ENCODE peak calls at places on chromosomes 11 and 22, in five cellular contexts. One of them, this sample, is unnamed.

GRCh38 chr22:36302439-36303114 is 49.6 kb downstream of the APOL1 start:
- DNase-seq in Peyer's patch: no peak
- DNase-seq in A549: no peak
- DNase-seq in A673: no peak
- DNase-seq in heart right ventricle: no peak
- DNase-seq in this sample: no peak

GRCh38 chr22:17918840-17919239 is 105.5 kb downstream of the MICAL3 start:
- DNase-seq in A673: no peak
- DNase-seq in A549: no peak
- DNase-seq in Peyer's patch: peak
- DNase-seq in heart right ventricle: no peak
- DNase-seq in this sample: no peak

GRCh38 chr11:131683666-131684065 is 313.3 kb downstream of the NTM start:
- DNase-seq in A549: no peak
- DNase-seq in heart right ventricle: no peak
- DNase-seq in A673: no peak
- DNase-seq in Peyer's patch: no peak
- DNase-seq in this sample: no peak

GRCh38 chr22:48929276-48929790 is 898.3 kb downstream of the BRD1 start:
- DNase-seq in A673: no peak
- DNase-seq in heart right ventricle: no peak
- DNase-seq in Peyer's patch: no peak
- DNase-seq in A549: no peak
- DNase-seq in this sample: no peak

GRCh38 chr11:87966744-87967143 is 208.5 kb downstream of the RAB38 start:
- DNase-seq in A673: no peak
- DNase-seq in A549: no peak
- DNase-seq in heart right ventricle: peak
- DNase-seq in Peyer's patch: no peak
- DNase-seq in this sample: no peak

GRCh38 chr11:61776561-61777075 is 15.8 kb downstream of the TMEM258 start:
- DNase-seq in heart right ventricle: peak
- DNase-seq in Peyer's patch: peak
- DNase-seq in A549: peak
- DNase-seq in A673: peak
- DNase-seq in this sample: peak

GRCh38 chr11:44564653-44565007 is 833 bp upstream of the CD82 start:
- DNase-seq in Peyer's patch: peak
- DNase-seq in A549: no peak
- DNase-seq in A673: no peak
- DNase-seq in heart right ventricle: no peak
- DNase-seq in this sample: peak

GRCh38 chr11:8006349-8006977 is 19.3 kb downstream of the EIF3F start:
- DNase-seq in heart right ventricle: peak
- DNase-seq in A549: peak
- DNase-seq in Peyer's patch: peak
- DNase-seq in A673: peak
- DNase-seq in this sample: peak

GRCh38 chr11:134577801-134578200 is 165.8 kb upstream of the B3GAT1 start:
- DNase-seq in A549: no peak
- DNase-seq in Peyer's patch: no peak
- DNase-seq in heart right ventricle: no peak
- DNase-seq in A673: no peak
- DNase-seq in this sample: no peak

GRCh38 chr11:122394326-122394725 is 261.2 kb upstream of the UBASH3B start:
- DNase-seq in A549: no peak
- DNase-seq in heart right ventricle: no peak
- DNase-seq in Peyer's patch: no peak
- DNase-seq in A673: no peak
- DNase-seq in this sample: no peak

GRCh38 chr11:30059172-30059815 is 42.5 kb upstream of the KCNA4 start:
- DNase-seq in A549: no peak
- DNase-seq in A673: no peak
- DNase-seq in heart right ventricle: no peak
- DNase-seq in Peyer's patch: no peak
- DNase-seq in this sample: no peak

GRCh38 chr11:10844364-10844763 is 13.5 kb downstream of the ZBED5 start:
- DNase-seq in A673: no peak
- DNase-seq in A549: no peak
- DNase-seq in heart right ventricle: no peak
- DNase-seq in Peyer's patch: no peak
- DNase-seq in this sample: no peak

GRCh38 chr11:114318361-114318760 is 22.2 kb downstream of the NNMT start:
- DNase-seq in heart right ventricle: no peak
- DNase-seq in A673: no peak
- DNase-seq in Peyer's patch: no peak
- DNase-seq in A549: no peak
- DNase-seq in this sample: no peak

GRCh38 chr11:11284481-11284880 is 68.6 kb downstream of the CSNK2A3 start:
- DNase-seq in heart right ventricle: no peak
- DNase-seq in Peyer's patch: no peak
- DNase-seq in A673: no peak
- DNase-seq in A549: no peak
- DNase-seq in this sample: no peak

GRCh38 chr11:114179234-114179941 is 116.8 kb upstream of the NNMT start:
- DNase-seq in heart right ventricle: peak
- DNase-seq in Peyer's patch: peak
- DNase-seq in A549: peak
- DNase-seq in A673: no peak
- DNase-seq in this sample: no peak

GRCh38 chr11:76789443-76789719 is 6.2 kb downstream of the TSKU start:
- DNase-seq in A549: no peak
- DNase-seq in Peyer's patch: peak
- DNase-seq in A673: no peak
- DNase-seq in heart right ventricle: no peak
- DNase-seq in this sample: no peak

GRCh38 chr11:61617515-61617914 is 36.6 kb upstream of the SYT7 start:
- DNase-seq in Peyer's patch: no peak
- DNase-seq in heart right ventricle: no peak
- DNase-seq in A549: no peak
- DNase-seq in A673: no peak
- DNase-seq in this sample: no peak

GRCh38 chr11:98365185-98365584 is 655.6 kb upstream of the CNTN5 start:
- DNase-seq in heart right ventricle: no peak
- DNase-seq in Peyer's patch: no peak
- DNase-seq in A549: no peak
- DNase-seq in A673: no peak
- DNase-seq in this sample: no peak

GRCh38 chr11:23314162-23314561 is 453.9 kb upstream of the CCDC179 start:
- DNase-seq in heart right ventricle: no peak
- DNase-seq in A673: no peak
- DNase-seq in Peyer's patch: no peak
- DNase-seq in A549: no peak
- DNase-seq in this sample: no peak

GRCh38 chr11:94732617-94733292 is 35.4 kb upstream of the AMOTL1 start:
- DNase-seq in A549: peak
- DNase-seq in Peyer's patch: no peak
- DNase-seq in heart right ventricle: peak
- DNase-seq in A673: no peak
- DNase-seq in this sample: peak

GRCh38 chr22:35306350-35306967 is 6.8 kb downstream of the TOM1 start:
- DNase-seq in A549: no peak
- DNase-seq in Peyer's patch: no peak
- DNase-seq in A673: peak
- DNase-seq in heart right ventricle: no peak
- DNase-seq in this sample: no peak

GRCh38 chr11:35419713-35420333 is 465 bp upstream of the SLC1A2 start:
- DNase-seq in heart right ventricle: peak
- DNase-seq in A549: no peak
- DNase-seq in Peyer's patch: no peak
- DNase-seq in A673: no peak
- DNase-seq in this sample: no peak

GRCh38 chr11:66326261-66327111 is 9.6 kb upstream of the CD248 start:
- DNase-seq in Peyer's patch: no peak
- DNase-seq in A549: no peak
- DNase-seq in A673: no peak
- DNase-seq in heart right ventricle: peak
- DNase-seq in this sample: no peak

GRCh38 chr22:19703869-19704268 is 10.4 kb upstream of the SEPTIN5 start:
- DNase-seq in A673: no peak
- DNase-seq in Peyer's patch: peak
- DNase-seq in heart right ventricle: no peak
- DNase-seq in A549: no peak
- DNase-seq in this sample: no peak

GRCh38 chr22:38766076-38766777 is 10.4 kb upstream of the SUN2 start:
- DNase-seq in heart right ventricle: no peak
- DNase-seq in Peyer's patch: peak
- DNase-seq in A673: peak
- DNase-seq in A549: peak
- DNase-seq in this sample: peak

GRCh38 chr22:24723111-24723510 is 51.4 kb downstream of the PIWIL3 start:
- DNase-seq in Peyer's patch: no peak
- DNase-seq in A673: no peak
- DNase-seq in A549: no peak
- DNase-seq in heart right ventricle: no peak
- DNase-seq in this sample: no peak

GRCh38 chr11:124942446-124943202 is 6.8 kb upstream of the HEPACAM start:
- DNase-seq in Peyer's patch: no peak
- DNase-seq in A673: no peak
- DNase-seq in heart right ventricle: no peak
- DNase-seq in A549: no peak
- DNase-seq in this sample: no peak

GRCh38 chr11:36454991-36455611 is 55.0 kb downstream of the TRAF6 start:
- DNase-seq in A549: no peak
- DNase-seq in heart right ventricle: peak
- DNase-seq in A673: peak
- DNase-seq in Peyer's patch: no peak
- DNase-seq in this sample: no peak

GRCh38 chr11:130785376-130786110 is 130.7 kb downstream of the SNX19 start:
- DNase-seq in Peyer's patch: no peak
- DNase-seq in heart right ventricle: no peak
- DNase-seq in A673: peak
- DNase-seq in A549: peak
- DNase-seq in this sample: peak

GRCh38 chr11:7967826-7968225 is 2.6 kb upstream of the NLRP10 start:
- DNase-seq in A549: no peak
- DNase-seq in A673: no peak
- DNase-seq in heart right ventricle: no peak
- DNase-seq in Peyer's patch: no peak
- DNase-seq in this sample: peak

GRCh38 chr22:28139993-28140392 is 220.9 kb upstream of the PITPNB start:
- DNase-seq in A673: no peak
- DNase-seq in Peyer's patch: no peak
- DNase-seq in A549: no peak
- DNase-seq in heart right ventricle: no peak
- DNase-seq in this sample: peak

DNA sequence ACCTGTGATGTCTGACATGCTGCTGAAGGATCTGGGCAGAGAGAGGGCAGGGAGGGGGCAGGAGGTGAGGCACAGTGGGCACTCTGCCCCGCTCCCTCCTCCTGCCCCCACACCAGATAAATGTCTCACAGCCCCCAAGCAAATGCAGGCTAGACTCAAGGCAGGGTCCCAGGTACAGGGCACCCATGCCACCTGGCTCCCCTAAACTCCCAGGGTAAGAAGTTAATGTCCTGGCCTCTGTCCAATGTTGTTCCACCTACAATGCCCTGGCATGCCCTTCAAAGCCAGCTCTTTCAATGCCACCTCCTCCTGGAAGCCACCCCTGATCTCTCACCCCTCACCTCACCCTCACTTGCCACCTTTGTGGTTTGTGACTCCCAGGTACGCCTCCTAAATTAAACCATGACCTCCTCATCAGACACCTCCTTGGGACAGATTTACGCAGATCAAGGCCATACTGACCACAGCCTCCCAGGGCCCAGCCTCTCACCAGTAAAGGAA is 16.0 kb downstream of the CARD10 start:
- DNase-seq in A549: no peak
- DNase-seq in heart right ventricle: no peak
- DNase-seq in Peyer's patch: no peak
- DNase-seq in A673: no peak
- DNase-seq in this sample: no peak
- H3K4me3 ChIP-seq in A549: no peak
- H3K4me3 ChIP-seq in heart right ventricle: no peak
- H3K4me3 ChIP-seq in Peyer's patch: no peak
- H3K4me3 ChIP-seq in A673: no peak
- H3K4me3 ChIP-seq in this sample: no peak

DNA sequence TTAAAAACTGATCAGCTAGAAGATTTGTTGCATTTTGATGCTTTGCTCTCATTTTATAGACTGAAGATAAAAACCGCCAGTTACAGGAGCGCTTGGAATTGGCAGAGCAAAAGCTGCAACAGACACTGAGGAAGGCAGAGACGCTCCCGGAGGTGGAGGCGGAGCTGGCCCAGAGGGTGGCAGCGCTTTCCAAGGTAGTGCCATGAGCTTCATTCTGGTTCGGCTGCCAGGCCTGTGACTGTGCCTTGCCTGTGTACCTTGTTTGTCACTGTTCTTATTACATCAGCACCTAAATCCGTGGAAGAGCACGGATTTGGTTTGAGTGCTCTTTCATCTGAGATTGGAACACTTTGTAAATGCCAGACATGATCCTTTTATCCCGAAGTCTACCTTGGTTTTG is 61.4 kb downstream of the PPFIA1 start:
- DNase-seq in A673: no peak
- DNase-seq in heart right ventricle: no peak
- DNase-seq in Peyer's patch: no peak
- DNase-seq in A549: no peak
- DNase-seq in this sample: no peak
- TF ChIP-seq CTCF in A673: no peak
- TF ChIP-seq CTCF in heart right ventricle: no peak
- TF ChIP-seq CTCF in Peyer's patch: no peak
- TF ChIP-seq CTCF in A549: no peak
- TF ChIP-seq CTCF in this sample: no peak

DNA sequence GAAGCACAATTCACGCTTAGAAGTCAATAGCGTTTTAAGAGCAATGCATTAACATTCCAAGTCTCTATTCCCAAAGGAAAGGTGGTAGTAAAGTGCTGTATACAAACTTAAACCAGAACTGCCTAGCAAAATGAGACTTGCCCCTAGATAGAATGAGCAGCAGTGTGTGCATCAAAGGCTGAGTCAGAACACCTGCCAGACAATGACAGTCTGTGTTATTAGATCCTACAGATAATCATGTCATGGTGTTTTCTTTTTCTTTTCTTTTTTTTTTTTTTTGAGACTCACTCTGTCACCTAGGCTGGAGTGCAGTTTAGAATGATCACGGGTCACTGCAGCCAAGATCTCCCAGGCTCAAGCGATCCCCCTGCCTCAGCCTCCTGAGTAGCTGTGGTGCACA is 1.6 kb downstream of the RTCB start:
- DNase-seq in A549: no peak
- DNase-seq in Peyer's patch: no peak
- DNase-seq in heart right ventricle: no peak
- DNase-seq in A673: no peak
- DNase-seq in this sample: peak
- H3K4me3 ChIP-seq in A549: peak
- H3K4me3 ChIP-seq in Peyer's patch: peak
- H3K4me3 ChIP-seq in heart right ventricle: no peak
- H3K4me3 ChIP-seq in A673: peak
- H3K4me3 ChIP-seq in this sample: peak

DNA sequence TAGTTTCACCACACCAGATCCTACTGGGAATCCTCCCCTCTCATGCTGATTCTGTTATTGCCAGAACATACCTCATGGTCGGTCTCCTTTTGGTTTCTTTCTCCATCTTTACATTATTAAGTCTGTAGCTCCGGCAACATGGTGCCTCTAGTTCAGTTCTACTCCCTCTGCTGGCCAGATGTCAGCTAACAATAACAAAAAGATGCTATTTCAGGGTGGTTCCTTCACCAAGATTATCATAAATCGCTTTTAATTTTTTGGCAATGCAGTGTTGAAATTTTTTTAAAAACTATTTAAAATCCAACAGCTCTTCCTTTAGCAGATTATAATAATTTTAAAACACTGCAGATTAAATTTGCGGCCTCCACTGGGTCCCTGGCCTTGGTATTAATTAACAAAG is 492.8 kb upstream of the KIRREL3 start:
- DNase-seq in A549: peak
- DNase-seq in Peyer's patch: no peak
- DNase-seq in heart right ventricle: no peak
- DNase-seq in A673: peak
- DNase-seq in this sample: peak
- TF ChIP-seq CTCF in A549: peak
- TF ChIP-seq CTCF in Peyer's patch: no peak
- TF ChIP-seq CTCF in heart right ventricle: no peak
- TF ChIP-seq CTCF in A673: peak
- TF ChIP-seq CTCF in this sample: peak